ENCODE peak calls at places on chromosomes 16 and 17, in four cellular contexts. One of them, this sample, is unnamed.

GRCh38 chr16:68356249-68356918 is 45.6 kb downstream of the PRMT7 start:
- DNase-seq in transverse colon: peak
- DNase-seq in ovary: no peak
- DNase-seq in esophagus muscularis mucosa: no peak
- DNase-seq in this sample: no peak

GRCh38 chr17:28347261-28347891 is 10.0 kb downstream of the POLDIP2 start:
- DNase-seq in transverse colon: no peak
- DNase-seq in ovary: peak
- DNase-seq in esophagus muscularis mucosa: no peak
- DNase-seq in this sample: no peak

GRCh38 chr16:78668393-78668792 is 568.9 kb downstream of the WWOX start:
- DNase-seq in transverse colon: no peak
- DNase-seq in ovary: no peak
- DNase-seq in esophagus muscularis mucosa: no peak
- DNase-seq in this sample: no peak

GRCh38 chr16:70304892-70305448 is 6.0 kb downstream of the DDX19B start:
- DNase-seq in transverse colon: no peak
- DNase-seq in ovary: no peak
- DNase-seq in esophagus muscularis mucosa: no peak
- DNase-seq in this sample: no peak

GRCh38 chr17:74524751-74525725 is 6.2 kb downstream of the CD300LB start:
- DNase-seq in transverse colon: no peak
- DNase-seq in ovary: peak
- DNase-seq in esophagus muscularis mucosa: peak
- DNase-seq in this sample: peak

GRCh38 chr17:19292377-19292711 is 55.2 kb downstream of the EPN2 start:
- DNase-seq in transverse colon: no peak
- DNase-seq in ovary: no peak
- DNase-seq in esophagus muscularis mucosa: no peak
- DNase-seq in this sample: no peak

GRCh38 chr16:25608002-25608401 is 83.8 kb upstream of the HS3ST4 start:
- DNase-seq in transverse colon: no peak
- DNase-seq in ovary: no peak
- DNase-seq in esophagus muscularis mucosa: peak
- DNase-seq in this sample: no peak

GRCh38 chr17:7897773-7898172 is 9.2 kb downstream of the CHD3 start:
- DNase-seq in transverse colon: peak
- DNase-seq in ovary: no peak
- DNase-seq in esophagus muscularis mucosa: no peak
- DNase-seq in this sample: no peak

GRCh38 chr17:59462385-59462784 is 103.0 kb upstream of the DHX40 start:
- DNase-seq in transverse colon: no peak
- DNase-seq in ovary: no peak
- DNase-seq in esophagus muscularis mucosa: no peak
- DNase-seq in this sample: no peak

GRCh38 chr16:58127634-58128033 is 1.5 kb downstream of the CFAP20 start:
- DNase-seq in transverse colon: no peak
- DNase-seq in ovary: no peak
- DNase-seq in esophagus muscularis mucosa: no peak
- DNase-seq in this sample: no peak

GRCh38 chr16:88768041-88768876 is 16.8 kb downstream of the PIEZO1 start:
- DNase-seq in transverse colon: peak
- DNase-seq in ovary: peak
- DNase-seq in esophagus muscularis mucosa: no peak
- DNase-seq in this sample: no peak

GRCh38 chr17:77959216-77959925 is 868 bp downstream of the TNRC6C start:
- DNase-seq in transverse colon: peak
- DNase-seq in ovary: peak
- DNase-seq in esophagus muscularis mucosa: peak
- DNase-seq in this sample: peak

DNA sequence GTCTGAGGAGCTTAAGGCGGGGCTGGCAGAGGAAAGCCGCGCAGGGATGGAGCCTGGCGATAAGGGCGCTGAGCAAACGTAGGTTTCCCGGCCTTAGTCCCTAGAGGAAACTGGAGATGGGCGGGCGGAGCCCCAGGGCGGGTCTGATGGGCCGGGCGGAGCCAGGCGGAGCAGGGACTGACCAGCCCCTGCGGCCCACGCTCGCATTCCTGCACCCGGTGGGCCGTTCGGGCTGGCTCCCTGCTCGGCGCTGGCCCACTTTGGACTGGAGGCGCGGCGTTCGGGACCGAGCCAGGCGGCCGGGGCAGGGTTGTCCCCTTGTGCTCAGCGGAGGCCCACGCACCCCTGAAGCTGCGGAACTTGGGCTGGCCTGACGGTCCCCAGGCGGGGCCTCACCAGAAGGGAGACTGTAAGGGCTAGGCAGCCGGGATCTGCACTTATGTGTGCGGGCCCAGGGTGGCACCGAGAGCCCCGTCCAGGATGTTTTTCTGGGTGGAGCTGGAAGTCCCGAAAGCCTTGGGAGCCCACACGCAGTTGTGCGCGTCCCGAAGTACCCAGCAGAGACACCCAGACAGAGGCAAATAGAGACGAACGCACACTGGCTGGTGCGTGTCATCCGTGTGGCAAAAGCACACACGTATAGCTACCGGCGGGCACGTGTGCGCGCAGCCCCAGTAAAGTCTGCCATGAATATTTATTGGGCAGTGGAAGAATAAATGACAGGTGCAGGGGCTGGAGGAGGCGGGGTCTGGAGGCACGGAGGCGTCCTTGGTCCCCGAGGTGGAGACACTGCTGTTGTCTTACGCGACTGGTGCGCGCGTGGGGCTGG is 1.4 kb downstream of the PYDC1 start:
- DNase-seq in transverse colon: peak
- DNase-seq in ovary: peak
- DNase-seq in esophagus muscularis mucosa: no peak
- DNase-seq in this sample: peak
- TF ChIP-seq POLR2A in transverse colon: no peak
- TF ChIP-seq POLR2A in ovary: no peak
- TF ChIP-seq POLR2A in esophagus muscularis mucosa: peak
- TF ChIP-seq POLR2A in this sample: no peak

DNA sequence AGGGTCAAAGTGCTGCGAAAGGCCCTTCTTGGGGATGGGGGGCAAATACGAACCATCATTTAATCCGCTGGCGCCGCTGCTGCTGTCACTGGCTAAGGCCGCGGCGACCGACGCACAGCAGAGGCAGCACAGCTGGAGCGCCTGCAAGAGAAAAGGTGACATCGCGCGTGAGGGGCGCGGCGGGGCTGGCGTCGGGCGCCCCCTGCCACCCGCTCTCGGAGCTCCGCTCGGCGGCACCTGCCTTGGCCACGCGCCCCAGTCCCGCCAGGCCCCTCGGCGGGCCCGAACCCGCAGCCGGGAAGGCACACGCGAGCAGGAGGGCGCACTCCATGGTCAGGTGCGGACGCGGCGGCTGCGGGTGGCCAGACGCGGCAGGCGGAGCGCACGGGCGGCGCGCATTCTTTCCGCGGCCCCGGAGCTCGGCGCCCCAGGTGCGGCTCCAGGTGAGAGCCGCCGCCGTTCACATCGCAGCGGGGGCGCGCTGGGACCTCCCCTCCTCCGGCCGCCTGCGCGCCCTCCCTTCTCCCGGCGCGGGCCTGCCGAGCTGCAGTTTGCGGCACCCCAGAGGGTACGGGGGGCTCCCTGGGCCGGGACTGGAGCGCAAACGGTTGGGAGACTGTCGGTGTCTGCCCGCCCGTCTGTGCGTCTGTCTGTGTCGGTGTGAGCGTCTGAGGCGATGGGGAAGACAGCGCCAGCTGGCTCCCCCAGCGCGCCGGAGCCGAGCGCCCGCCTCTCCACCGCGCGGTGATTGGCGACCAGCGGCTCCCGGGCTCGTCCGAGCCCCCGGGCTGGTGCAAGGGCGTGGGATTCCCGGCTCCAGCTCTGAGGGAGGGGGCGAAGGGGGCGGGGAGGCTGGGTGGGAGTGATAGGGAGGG is at the start of gene ADAMTS18:
- DNase-seq in transverse colon: no peak
- DNase-seq in ovary: no peak
- DNase-seq in esophagus muscularis mucosa: no peak
- DNase-seq in this sample: no peak
- TF ChIP-seq CTCF in transverse colon: no peak
- TF ChIP-seq CTCF in ovary: no peak
- TF ChIP-seq CTCF in esophagus muscularis mucosa: no peak
- TF ChIP-seq CTCF in this sample: no peak

GRCh38 chr16:89829630-89830437 is 1.6 kb downstream of the SPIRE2 start:
- DNase-seq in transverse colon: peak
- DNase-seq in ovary: no peak
- DNase-seq in esophagus muscularis mucosa: no peak
- DNase-seq in this sample: no peak
- H3K4me3 ChIP-seq in transverse colon: peak
- H3K4me3 ChIP-seq in ovary: no peak
- H3K4me3 ChIP-seq in esophagus muscularis mucosa: no peak
- H3K4me3 ChIP-seq in this sample: no peak

GRCh38 chr17:80996422-80997305 is 5.0 kb downstream of the CHMP6 start:
- DNase-seq in transverse colon: no peak
- DNase-seq in ovary: peak
- DNase-seq in esophagus muscularis mucosa: no peak
- DNase-seq in this sample: no peak
- TF ChIP-seq POLR2A in transverse colon: no peak
- TF ChIP-seq POLR2A in ovary: no peak
- TF ChIP-seq POLR2A in esophagus muscularis mucosa: no peak
- TF ChIP-seq POLR2A in this sample: no peak

DNA sequence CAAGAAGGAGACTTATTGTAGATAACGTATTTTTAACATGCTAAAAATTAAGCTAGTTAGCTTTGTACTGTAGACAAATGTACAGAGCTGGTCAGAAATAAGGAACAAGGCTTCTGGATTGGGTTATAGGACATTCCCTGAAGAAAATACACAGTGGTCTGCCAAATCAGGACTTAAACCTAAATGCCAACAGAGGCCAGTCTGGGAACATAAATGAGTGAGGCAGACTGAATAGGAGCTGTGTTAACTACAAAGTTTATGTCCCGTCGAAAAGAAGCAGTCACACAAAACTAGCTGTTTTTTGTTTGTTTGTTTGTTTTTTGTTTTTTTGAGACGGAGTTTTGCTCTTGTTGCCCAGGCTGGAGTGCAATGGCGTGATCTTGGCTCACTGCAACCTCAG is 120.4 kb upstream of the C17orf78 start:
- DNase-seq in transverse colon: no peak
- DNase-seq in ovary: no peak
- DNase-seq in esophagus muscularis mucosa: no peak
- DNase-seq in this sample: no peak
- TF ChIP-seq CTCF in transverse colon: no peak
- TF ChIP-seq CTCF in ovary: no peak
- TF ChIP-seq CTCF in esophagus muscularis mucosa: no peak
- TF ChIP-seq CTCF in this sample: no peak

GRCh38 chr16:64172652-64173051 is 949.2 kb downstream of the CDH11 start:
- DNase-seq in transverse colon: no peak
- DNase-seq in ovary: no peak
- DNase-seq in esophagus muscularis mucosa: no peak
- DNase-seq in this sample: no peak
- H3K4me3 ChIP-seq in transverse colon: no peak
- H3K4me3 ChIP-seq in ovary: no peak
- H3K4me3 ChIP-seq in esophagus muscularis mucosa: no peak
- H3K4me3 ChIP-seq in this sample: no peak

DNA sequence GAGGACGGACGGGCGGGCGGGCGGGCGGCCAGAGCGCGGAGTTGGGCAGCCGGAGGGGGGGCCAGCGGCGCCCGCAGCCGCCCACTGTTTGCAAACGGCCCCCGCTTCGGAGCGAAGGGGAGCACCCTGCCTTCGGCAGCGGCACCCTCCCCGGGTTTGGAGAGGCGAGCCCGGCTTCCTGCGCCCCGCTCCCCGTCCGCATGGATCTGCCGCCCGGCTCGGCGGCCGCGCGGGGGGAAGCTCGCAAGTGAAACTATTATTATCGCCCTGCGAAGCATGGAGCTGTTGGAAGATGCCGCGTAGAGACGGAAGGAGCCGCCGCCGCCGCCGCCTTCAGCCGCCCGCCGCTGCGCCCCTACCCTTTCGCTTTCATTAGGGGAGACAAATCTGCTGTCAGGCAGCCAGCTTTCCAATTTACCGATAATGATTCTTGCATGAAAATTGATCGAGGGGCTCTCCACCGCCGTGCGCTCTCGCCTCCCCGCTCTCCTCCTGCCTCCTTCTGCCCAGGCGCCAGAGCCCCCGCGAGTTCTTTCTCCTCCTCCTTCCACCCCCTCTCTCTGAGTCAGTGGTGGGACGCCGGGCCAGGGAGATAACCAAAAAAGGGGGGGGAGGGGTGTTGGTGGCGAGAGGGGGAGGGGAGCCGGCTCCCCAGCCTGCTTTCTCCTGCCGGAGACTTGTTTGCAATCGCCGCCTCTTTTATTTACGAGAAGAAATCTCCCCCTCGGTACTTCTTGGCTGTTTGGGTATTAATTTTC is 58.2 kb upstream of the GSE1 start:
- DNase-seq in transverse colon: peak
- DNase-seq in ovary: peak
- DNase-seq in esophagus muscularis mucosa: no peak
- DNase-seq in this sample: no peak
- TF ChIP-seq POLR2A in transverse colon: peak
- TF ChIP-seq POLR2A in ovary: peak
- TF ChIP-seq POLR2A in esophagus muscularis mucosa: no peak
- TF ChIP-seq POLR2A in this sample: no peak

DNA sequence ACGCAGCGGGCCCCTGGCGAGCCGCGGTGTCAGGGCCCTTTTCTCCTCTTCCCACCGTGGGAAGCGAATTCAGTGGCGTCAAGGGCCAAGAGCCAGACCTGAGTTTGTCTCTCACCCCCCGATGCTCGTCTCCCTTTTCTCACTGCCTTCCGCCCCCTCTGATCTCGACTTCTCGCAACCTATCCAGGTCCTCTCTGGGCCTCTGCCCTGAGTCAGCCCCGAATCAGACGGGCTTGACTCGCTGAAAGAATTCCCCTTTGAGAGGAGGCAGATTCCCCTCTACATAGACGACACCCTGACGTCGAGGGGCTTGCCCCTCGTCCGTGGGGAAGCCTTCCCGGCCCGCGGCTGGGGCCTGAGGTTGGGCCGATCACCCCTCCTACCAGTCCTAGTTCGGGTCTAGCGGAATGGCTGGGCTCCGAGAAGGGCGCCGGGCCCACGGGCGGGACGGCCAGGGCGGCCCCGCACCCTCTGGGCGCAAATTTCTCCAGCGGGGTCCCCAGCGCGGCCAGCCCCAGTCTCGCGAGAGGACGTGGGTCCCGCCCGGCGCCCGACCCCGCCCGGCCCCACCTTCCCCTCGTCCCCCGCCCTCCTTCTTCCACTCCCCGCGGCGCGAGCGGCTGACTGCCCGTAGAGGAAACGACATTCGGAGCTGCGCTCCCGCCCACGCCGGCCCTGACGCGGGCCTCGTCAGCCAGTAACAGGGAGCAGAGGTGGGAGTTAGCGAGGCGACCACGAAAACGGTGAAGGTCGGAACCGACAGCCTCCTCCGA is at the start of gene GGNBP2:
- DNase-seq in transverse colon: peak
- DNase-seq in ovary: peak
- DNase-seq in esophagus muscularis mucosa: peak
- DNase-seq in this sample: peak
- TF ChIP-seq CTCF in transverse colon: peak
- TF ChIP-seq CTCF in ovary: no peak
- TF ChIP-seq CTCF in esophagus muscularis mucosa: no peak
- TF ChIP-seq CTCF in this sample: no peak